ENCODE peak calls at places on chromosomes 11 and 22, in seven cellular contexts. I is IMR-90, R is H1, K is mesendoderm, N is H9, Z is trophoblast cell, Q is mesenchymal stem cell. W is an unnamed sample.

GRCh38 chr11:65013130-65013691 is 749 bp upstream of the ARL2 start:
- DNase-seq in R (peak; percentile 93), I (peak; percentile 82), K (no peak), N (no peak), Q (peak; percentile 91), Z (peak; percentile 87), W (no peak)

GRCh38 chr11:40877981-40878380 is 581.5 kb downstream of the LRRC4C start:
- DNase-seq in Q (no peak), I (no peak), R (no peak), K (no peak), N (no peak), Z (no peak), W (no peak)

GRCh38 chr22:40009231-40009769 is 14.5 kb downstream of the FAM83F start:
- DNase-seq in Z (no peak), R (peak; percentile 74), Q (no peak), K (peak; percentile 92), I (peak; percentile 16), N (peak; percentile 81), W (peak; percentile 83)

GRCh38 chr11:122082203-122082602 is 33.8 kb downstream of the BLID start:
- DNase-seq in R (no peak), Q (no peak), I (peak; percentile 46), Z (peak; percentile 9), N (no peak), K (no peak), W (no peak)

GRCh38 chr11:79200398-79201070 is 240.3 kb downstream of the TENM4 start:
- DNase-seq in I (no peak), Q (no peak), N (no peak), K (no peak), R (no peak), Z (no peak), W (no peak)

GRCh38 chr22:39283312-39284141 is 35.9 kb downstream of the RPL3 start:
- DNase-seq in K (no peak), N (no peak), R (no peak), Z (peak; percentile 98), Q (peak; percentile 93), I (peak; percentile 26), W (no peak)

GRCh38 chr22:39068033-39068785 is 8.9 kb upstream of the APOBEC3G start:
- DNase-seq in N (no peak), I (no peak), R (no peak), K (no peak), Z (no peak), Q (no peak), W (no peak)

GRCh38 chr11:60345489-60345888 is 18.4 kb downstream of the MS4A6E start:
- DNase-seq in N (peak; percentile 59), Q (peak; percentile 45), I (no peak), K (peak; percentile 59), Z (peak; percentile 7), R (peak; percentile 64), W (no peak)

GRCh38 chr22:37664249-37665101 is 6.0 kb downstream of the PDXP start:
- DNase-seq in Q (no peak), R (no peak), K (no peak), Z (no peak), N (no peak), I (no peak), W (no peak)

GRCh38 chr11:74949748-74950127 is 672 bp downstream of the SPCS2 start:
- DNase-seq in K (peak; percentile 9), Z (peak; percentile 14), R (no peak), Q (peak; percentile 20), I (peak; percentile 24), N (no peak), W (no peak)

GRCh38 chr22:40680819-40681183 is 1.5 kb downstream of the MCHR1 start:
- DNase-seq in K (no peak), Z (no peak), N (no peak), Q (no peak), I (no peak), R (no peak), W (no peak)

GRCh38 chr11:12808519-12808918 is 134.3 kb downstream of the TEAD1 start:
- DNase-seq in R (no peak), N (no peak), Z (no peak), K (no peak), I (peak; percentile 76), Q (peak; percentile 69), W (no peak)

GRCh38 chr11:57424802-57425564 is 1.9 kb downstream of the SLC43A3 start:
- DNase-seq in I (peak; percentile 95), Q (peak; percentile 86), Z (peak; percentile 54), N (no peak), K (peak; percentile 87), R (no peak), W (no peak)

GRCh38 chr22:50674606-50675552 is 2.3 kb downstream of the SHANK3 start:
- DNase-seq in K (peak; percentile 89), Q (peak; percentile 32), I (no peak), N (peak; percentile 91), Z (peak; percentile 54), R (peak; percentile 90), W (peak; percentile 59)

GRCh38 chr11:116421529-116422185 is 351.1 kb downstream of the BUD13 start:
- DNase-seq in Z (no peak), K (peak; percentile 39), Q (no peak), I (no peak), R (no peak), N (no peak), W (no peak)

GRCh38 chr11:61969838-61970452 is 2.5 kb upstream of the FTH1 start:
- DNase-seq in K (no peak), R (no peak), I (peak; percentile 87), Q (peak; percentile 86), N (no peak), Z (peak; percentile 13), W (no peak)

GRCh38 chr22:50678218-50678650 is 5.6 kb downstream of the SHANK3 start:
- DNase-seq in N (no peak), I (no peak), Q (no peak), Z (no peak), K (no peak), R (no peak), W (no peak)

GRCh38 chr11:71076021-71076420 is 176.4 kb downstream of the SHANK2 start:
- DNase-seq in N (no peak), Z (no peak), K (no peak), Q (peak; percentile 17), I (no peak), R (no peak), W (no peak)

GRCh38 chr22:31757265-31757664 is 3.4 kb downstream of the DEPDC5 start:
- DNase-seq in R (no peak), Q (no peak), N (no peak), I (no peak), K (no peak), Z (no peak), W (no peak)

GRCh38 chr11:17822021-17822781 is 87.6 kb downstream of the KCNC1 start:
- DNase-seq in I (peak; percentile 82), Q (peak; percentile 87), N (no peak), K (no peak), Z (no peak), R (no peak), W (no peak)

GRCh38 chr11:28243596-28243995 is 135.4 kb downstream of the METTL15 start:
- DNase-seq in N (no peak), Z (no peak), R (no peak), Q (no peak), I (peak; percentile 14), K (no peak), W (no peak)

GRCh38 chr11:67060111-67060522 is 3.5 kb downstream of the RHOD start:
- DNase-seq in I (peak; percentile 36), K (no peak), Q (no peak), N (peak; percentile 14), Z (no peak), R (no peak), W (no peak)

GRCh38 chr11:106386519-106386918 is 309.1 kb downstream of the AASDHPPT start:
- DNase-seq in R (no peak), N (no peak), Z (no peak), I (no peak), Q (peak; percentile 29), K (no peak), W (no peak)

GRCh38 chr11:109783842-109784241 is 309.4 kb upstream of the ZC3H12C start:
- DNase-seq in Q (no peak), R (no peak), I (no peak), N (no peak), K (peak; percentile 39), Z (no peak), W (no peak)
- H3K9ac ChIP-seq in Q (no peak overlapping the region), R (no peak overlapping the region), I (no peak overlapping the region), N (no peak overlapping the region), K (no peak overlapping the region), Z (no peak overlapping the region), W (no peak overlapping the region)

GRCh38 chr11:10902301-10902700 is 44.4 kb upstream of the ZBED5 start:
- DNase-seq in R (no peak), Q (no peak), N (no peak), I (no peak), Z (no peak), K (no peak), W (no peak)

GRCh38 chr11:10906521-10906920 is 48.7 kb upstream of the ZBED5 start:
- DNase-seq in Q (peak; percentile 33), Z (no peak), R (no peak), K (no peak), I (peak; percentile 56), N (no peak), W (no peak)

GRCh38 chr11:10900686-10901415 is 43.0 kb upstream of the ZBED5 start:
- DNase-seq in R (no peak), I (peak; percentile 57), K (no peak), N (no peak), Q (peak; percentile 78), Z (no peak), W (no peak)

GRCh38 chr11:10899542-10899830 is 41.6 kb upstream of the ZBED5 start:
- DNase-seq in Q (no peak), R (no peak), Z (no peak), I (no peak), K (no peak), N (no peak), W (no peak)

DNA sequence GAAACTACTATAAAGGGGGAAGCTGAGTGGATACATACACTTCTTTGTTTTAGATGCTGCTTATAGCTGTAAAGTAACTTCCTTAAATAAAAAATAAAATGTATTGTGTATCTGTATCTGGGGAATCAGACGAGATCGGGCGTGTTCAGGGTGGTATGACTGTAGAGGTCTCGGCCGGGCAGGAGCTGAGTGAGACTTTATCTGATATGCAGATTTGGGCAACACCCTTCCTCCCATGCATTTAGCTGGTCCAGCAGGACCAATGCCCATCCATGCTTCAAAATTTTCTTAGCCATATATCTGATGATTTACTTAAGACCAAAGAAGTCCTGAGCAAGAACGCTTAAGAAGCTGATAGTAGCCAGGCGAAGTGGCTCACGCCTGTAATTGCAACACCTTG is 44.9 kb upstream of the ZBED5 start:
- DNase-seq in I (no peak), Z (no peak), N (no peak), Q (no peak), K (no peak), R (no peak), W (no peak)
- H2BK120ac ChIP-seq in I (no peak overlapping the region), Z (no peak overlapping the region), N (no peak overlapping the region), Q (no peak overlapping the region), K (no peak overlapping the region), R (no peak overlapping the region), W (no peak overlapping the region)

GRCh38 chr11:47403135-47403534 is 5.3 kb upstream of the SLC39A13 start:
- DNase-seq in Q (no peak), Z (no peak), K (no peak), N (no peak), R (no peak), I (no peak), W (no peak)
- H3K9ac ChIP-seq in Q (no peak overlapping the region), Z (no peak overlapping the region), K (no peak overlapping the region), N (no peak overlapping the region), R (no peak overlapping the region), I (no peak overlapping the region), W (no peak overlapping the region)

DNA sequence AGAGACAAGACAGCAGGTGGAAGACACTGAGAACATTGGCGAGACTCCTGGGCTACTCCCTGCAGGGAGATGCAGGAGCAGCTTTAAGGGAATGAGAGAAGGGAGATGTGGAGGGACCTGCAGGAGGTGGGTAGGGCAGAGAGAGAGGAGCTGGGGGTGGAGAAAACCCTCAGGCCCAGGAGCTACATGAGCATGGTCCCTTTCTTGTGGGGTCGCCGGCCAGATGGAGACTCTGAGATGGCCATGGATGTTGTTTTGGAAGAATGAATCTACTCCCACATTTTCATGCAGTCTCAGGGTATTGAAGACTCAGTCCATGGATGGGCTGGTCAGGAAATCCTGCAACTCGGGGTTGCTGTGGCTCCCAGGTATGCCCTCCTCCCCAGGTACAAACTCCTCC is 1381.9 kb downstream of the TBC1D22A start:
- DNase-seq in R (no peak), I (no peak), Q (no peak), Z (no peak), N (no peak), K (no peak), W (no peak)
- H2BK120ac ChIP-seq in R (no peak overlapping the region), I (no peak overlapping the region), Q (no peak overlapping the region), Z (no peak overlapping the region), N (no peak overlapping the region), K (no peak overlapping the region), W (no peak overlapping the region)